ENCODE peak calls at places on chromosomes 4 and X, in eight cellular contexts. W is body of pancreas, S is RWPE1, N is colonic mucosa, Y is NB4, X is astrocyte of the spinal cord, T is WERI-Rb-1, C is right cardiac atrium. U is an unnamed sample.

GRCh38 chr4:16715482-16715881 is 183.0 kb downstream of the LDB2 start:
- DNase-seq in W (no peak), S (no peak), N (no peak), Y (no peak), X (no peak), T (no peak), C (no peak), U (no peak)

GRCh38 chr4:1177274-1178141 is 5.1 kb upstream of the SPON2 start:
- DNase-seq in W (no peak), S (peak; percentile 51), N (peak; percentile 54), Y (peak; percentile 93), X (no peak), T (peak; percentile 53), C (peak; percentile 73), U (no peak)

GRCh38 chrX:139429913-139430312 is 100.6 kb upstream of the F9 start:
- DNase-seq in W (no peak), S (no peak), N (no peak), Y (no peak), X (no peak), T (no peak), C (no peak), U (no peak)

GRCh38 chr4:47213539-47213938 is 182.2 kb downstream of the GABRB1 start:
- DNase-seq in W (no peak), S (no peak), N (no peak), Y (no peak), X (no peak), T (no peak), C (no peak), U (no peak)

GRCh38 chrX:54452920-54453319 is 12.7 kb downstream of the TSR2 start:
- DNase-seq in W (no peak), S (no peak), N (no peak), Y (peak; percentile 17), X (peak; percentile 2), T (peak; percentile 58), C (no peak), U (peak; percentile 14)

GRCh38 chrX:57044226-57044625 is 48.9 kb upstream of the SPIN3 start:
- DNase-seq in W (no peak), S (no peak), N (no peak), Y (peak; percentile 6), X (no peak), T (no peak), C (no peak), U (no peak)

GRCh38 chr4:122827258-122827887 is 742 bp downstream of the FGF2 start:
- DNase-seq in W (peak; percentile 14), S (peak; percentile 41), N (peak; percentile 21), Y (peak; percentile 77), X (peak; percentile 50), T (peak; percentile 67), C (peak; percentile 82), U (peak; percentile 20)

GRCh38 chr4:74370912-74371311 is 6.0 kb downstream of the EREG start:
- DNase-seq in W (no peak), S (peak; percentile 42), N (peak; percentile 59), Y (peak; percentile 52), X (peak; percentile 58), T (peak; percentile 49), C (no peak), U (peak; percentile 72)

GRCh38 chr4:176999943-177000543 is 207.3 kb upstream of the VEGFC start:
- DNase-seq in W (no peak), S (peak; percentile 32), N (no peak), Y (no peak), X (no peak), T (no peak), C (no peak), U (no peak)

GRCh38 chr4:15414601-15415091 is 13.2 kb upstream of the C1QTNF7 start:
- DNase-seq in W (no peak), S (no peak), N (no peak), Y (no peak), X (peak; percentile 68), T (no peak), C (no peak), U (peak; percentile 29)

GRCh38 chrX:630922-631496 is 418 bp downstream of the SHOX start:
- DNase-seq in W (no peak), S (no peak), N (no peak), Y (no peak), X (no peak), T (no peak), C (no peak), U (no peak)

U was measured in brain microvascular endothelial cell.